ENCODE peak calls at places on chromosomes 11 and 22, in six cellular contexts. One of them, this sample, is unnamed.

GRCh38 chr11:115552773-115553438 is 48.7 kb upstream of the CADM1 start:
- DNase-seq in astrocyte of the cerebellum: no peak
- DNase-seq in NB4: no peak
- DNase-seq in fibroblast of villous mesenchyme: no peak
- DNase-seq in thoracic aorta: no peak
- DNase-seq in colonic mucosa: no peak
- DNase-seq in this sample: no peak

GRCh38 chr11:123137496-123138270 is 57.4 kb downstream of the CLMP start:
- DNase-seq in astrocyte of the cerebellum: peak; percentile 67
- DNase-seq in fibroblast of villous mesenchyme: peak; percentile 88
- DNase-seq in colonic mucosa: peak; percentile 42
- DNase-seq in thoracic aorta: peak; percentile 28
- DNase-seq in NB4: peak; percentile 95
- DNase-seq in this sample: no peak

GRCh38 chr11:65558785-65559509 is 788 bp upstream of the LTBP3 start:
- DNase-seq in colonic mucosa: peak; percentile 48
- DNase-seq in thoracic aorta: peak; percentile 41
- DNase-seq in fibroblast of villous mesenchyme: peak; percentile 32
- DNase-seq in NB4: no peak
- DNase-seq in astrocyte of the cerebellum: no peak
- DNase-seq in this sample: no peak

GRCh38 chr11:46868912-46869311 is 22.8 kb upstream of the CKAP5 start:
- DNase-seq in NB4: no peak
- DNase-seq in colonic mucosa: no peak
- DNase-seq in fibroblast of villous mesenchyme: no peak
- DNase-seq in thoracic aorta: no peak
- DNase-seq in astrocyte of the cerebellum: no peak
- DNase-seq in this sample: no peak

GRCh38 chr11:116311141-116311540 is 461.6 kb downstream of the BUD13 start:
- DNase-seq in fibroblast of villous mesenchyme: no peak
- DNase-seq in colonic mucosa: no peak
- DNase-seq in thoracic aorta: no peak
- DNase-seq in astrocyte of the cerebellum: no peak
- DNase-seq in NB4: no peak
- DNase-seq in this sample: no peak

GRCh38 chr11:110710520-110711381 is 1.5 kb downstream of the ARHGAP20 start:
- DNase-seq in colonic mucosa: peak; percentile 34
- DNase-seq in astrocyte of the cerebellum: no peak
- DNase-seq in fibroblast of villous mesenchyme: peak; percentile 42
- DNase-seq in thoracic aorta: no peak
- DNase-seq in NB4: no peak
- DNase-seq in this sample: peak; percentile 14

GRCh38 chr11:65109231-65110198 is 2.2 kb upstream of the TM7SF2 start:
- DNase-seq in fibroblast of villous mesenchyme: no peak
- DNase-seq in thoracic aorta: no peak
- DNase-seq in colonic mucosa: no peak
- DNase-seq in NB4: no peak
- DNase-seq in astrocyte of the cerebellum: no peak
- DNase-seq in this sample: no peak

GRCh38 chr11:22666700-22667439 is 459 bp downstream of the GAS2 start:
- DNase-seq in thoracic aorta: no peak
- DNase-seq in colonic mucosa: peak; percentile 21
- DNase-seq in fibroblast of villous mesenchyme: no peak
- DNase-seq in astrocyte of the cerebellum: no peak
- DNase-seq in NB4: no peak
- DNase-seq in this sample: no peak

GRCh38 chr11:22426915-22427314 is 88.7 kb downstream of the SLC17A6 start:
- DNase-seq in thoracic aorta: no peak
- DNase-seq in astrocyte of the cerebellum: no peak
- DNase-seq in colonic mucosa: no peak
- DNase-seq in NB4: no peak
- DNase-seq in fibroblast of villous mesenchyme: no peak
- DNase-seq in this sample: no peak

GRCh38 chr11:23730307-23730998 is 766.4 kb upstream of the LUZP2 start:
- DNase-seq in colonic mucosa: no peak
- DNase-seq in NB4: no peak
- DNase-seq in astrocyte of the cerebellum: no peak
- DNase-seq in fibroblast of villous mesenchyme: no peak
- DNase-seq in thoracic aorta: no peak
- DNase-seq in this sample: no peak

GRCh38 chr11:112174789-112175595 is at the start of gene BCO2:
- DNase-seq in colonic mucosa: peak; percentile 92
- DNase-seq in astrocyte of the cerebellum: peak; percentile 42
- DNase-seq in thoracic aorta: peak; percentile 54
- DNase-seq in fibroblast of villous mesenchyme: peak; percentile 93
- DNase-seq in NB4: peak; percentile 51
- DNase-seq in this sample: no peak

GRCh38 chr11:12248330-12248729 is 129.0 kb upstream of the PARVA start:
- DNase-seq in NB4: no peak
- DNase-seq in thoracic aorta: no peak
- DNase-seq in fibroblast of villous mesenchyme: peak; percentile 92
- DNase-seq in colonic mucosa: peak; percentile 94
- DNase-seq in astrocyte of the cerebellum: no peak
- DNase-seq in this sample: no peak

GRCh38 chr11:57338152-57338551 is at the start of gene P2RX3:
- DNase-seq in colonic mucosa: no peak
- DNase-seq in astrocyte of the cerebellum: no peak
- DNase-seq in fibroblast of villous mesenchyme: no peak
- DNase-seq in NB4: no peak
- DNase-seq in thoracic aorta: no peak
- DNase-seq in this sample: no peak

GRCh38 chr11:57332694-57333440 is 2.8 kb downstream of the SSRP1 start:
- DNase-seq in thoracic aorta: no peak
- DNase-seq in fibroblast of villous mesenchyme: peak; percentile 91
- DNase-seq in NB4: no peak
- DNase-seq in astrocyte of the cerebellum: no peak
- DNase-seq in colonic mucosa: no peak
- DNase-seq in this sample: no peak

GRCh38 chr11:57336111-57336666 is 497 bp upstream of the SSRP1 start:
- DNase-seq in colonic mucosa: no peak
- DNase-seq in thoracic aorta: no peak
- DNase-seq in astrocyte of the cerebellum: no peak
- DNase-seq in fibroblast of villous mesenchyme: no peak
- DNase-seq in NB4: no peak
- DNase-seq in this sample: no peak

GRCh38 chr11:57335023-57335342 is 709 bp downstream of the SSRP1 start:
- DNase-seq in NB4: no peak
- DNase-seq in colonic mucosa: no peak
- DNase-seq in fibroblast of villous mesenchyme: no peak
- DNase-seq in thoracic aorta: no peak
- DNase-seq in astrocyte of the cerebellum: no peak
- DNase-seq in this sample: no peak

GRCh38 chr11:57335343-57336110 is at the start of gene SSRP1:
- DNase-seq in NB4: peak; percentile 94
- DNase-seq in thoracic aorta: peak; percentile 53
- DNase-seq in colonic mucosa: peak; percentile 88
- DNase-seq in astrocyte of the cerebellum: peak; percentile 51
- DNase-seq in fibroblast of villous mesenchyme: peak; percentile 84
- DNase-seq in this sample: peak; percentile 84
- TF ChIP-seq CTCF in NB4: no peak
- TF ChIP-seq CTCF in thoracic aorta: no peak
- TF ChIP-seq CTCF in colonic mucosa: no peak
- TF ChIP-seq CTCF in astrocyte of the cerebellum: no peak
- TF ChIP-seq CTCF in fibroblast of villous mesenchyme: no peak
- TF ChIP-seq CTCF in this sample: no peak

GRCh38 chr22:43889366-43890253 is 2.2 kb downstream of the PNPLA5 start:
- DNase-seq in astrocyte of the cerebellum: no peak
- DNase-seq in colonic mucosa: no peak
- DNase-seq in fibroblast of villous mesenchyme: peak; percentile 13
- DNase-seq in NB4: no peak
- DNase-seq in thoracic aorta: no peak
- DNase-seq in this sample: no peak
- TF ChIP-seq CTCF in astrocyte of the cerebellum: peak; percentile 37
- TF ChIP-seq CTCF in colonic mucosa: no peak
- TF ChIP-seq CTCF in fibroblast of villous mesenchyme: peak; percentile 27
- TF ChIP-seq CTCF in NB4: no peak
- TF ChIP-seq CTCF in thoracic aorta: no peak
- TF ChIP-seq CTCF in this sample: no peak

GRCh38 chr22:37633082-37633692 is 6.3 kb upstream of the SH3BP1 start:
- DNase-seq in fibroblast of villous mesenchyme: no peak
- DNase-seq in thoracic aorta: no peak
- DNase-seq in NB4: peak; percentile 62
- DNase-seq in astrocyte of the cerebellum: no peak
- DNase-seq in colonic mucosa: no peak
- DNase-seq in this sample: no peak

GRCh38 chr22:37632174-37633081 is 7.0 kb upstream of the SH3BP1 start:
- DNase-seq in fibroblast of villous mesenchyme: no peak
- DNase-seq in NB4: no peak
- DNase-seq in astrocyte of the cerebellum: no peak
- DNase-seq in colonic mucosa: no peak
- DNase-seq in thoracic aorta: no peak
- DNase-seq in this sample: no peak

GRCh38 chr22:37634505-37635002 is 4.9 kb upstream of the SH3BP1 start:
- DNase-seq in colonic mucosa: no peak
- DNase-seq in astrocyte of the cerebellum: no peak
- DNase-seq in thoracic aorta: no peak
- DNase-seq in fibroblast of villous mesenchyme: no peak
- DNase-seq in NB4: no peak
- DNase-seq in this sample: no peak

GRCh38 chr22:37635157-37635556 is 4.3 kb upstream of the SH3BP1 start:
- DNase-seq in thoracic aorta: no peak
- DNase-seq in astrocyte of the cerebellum: no peak
- DNase-seq in fibroblast of villous mesenchyme: no peak
- DNase-seq in NB4: no peak
- DNase-seq in colonic mucosa: no peak
- DNase-seq in this sample: no peak

GRCh38 chr22:37633693-37634504 is 5.6 kb upstream of the SH3BP1 start:
- DNase-seq in thoracic aorta: no peak
- DNase-seq in fibroblast of villous mesenchyme: peak; percentile 90
- DNase-seq in astrocyte of the cerebellum: peak; percentile 43
- DNase-seq in colonic mucosa: peak; percentile 74
- DNase-seq in NB4: peak; percentile 99
- DNase-seq in this sample: no peak
- TF ChIP-seq CTCF in thoracic aorta: peak; percentile 33
- TF ChIP-seq CTCF in fibroblast of villous mesenchyme: peak; percentile 23
- TF ChIP-seq CTCF in astrocyte of the cerebellum: peak; percentile 12
- TF ChIP-seq CTCF in colonic mucosa: no peak
- TF ChIP-seq CTCF in NB4: peak; percentile 23
- TF ChIP-seq CTCF in this sample: no peak

GRCh38 chr22:43172191-43172590 is 14.7 kb downstream of the TTLL12 start:
- DNase-seq in astrocyte of the cerebellum: no peak
- DNase-seq in thoracic aorta: no peak
- DNase-seq in NB4: no peak
- DNase-seq in colonic mucosa: no peak
- DNase-seq in fibroblast of villous mesenchyme: no peak
- DNase-seq in this sample: no peak

GRCh38 chr22:43174941-43175531 is 11.9 kb downstream of the TTLL12 start:
- DNase-seq in fibroblast of villous mesenchyme: no peak
- DNase-seq in NB4: no peak
- DNase-seq in astrocyte of the cerebellum: no peak
- DNase-seq in colonic mucosa: no peak
- DNase-seq in thoracic aorta: no peak
- DNase-seq in this sample: no peak

GRCh38 chr22:43173976-43174720 is 12.8 kb downstream of the TTLL12 start:
- DNase-seq in astrocyte of the cerebellum: no peak
- DNase-seq in colonic mucosa: no peak
- DNase-seq in NB4: no peak
- DNase-seq in fibroblast of villous mesenchyme: no peak
- DNase-seq in thoracic aorta: no peak
- DNase-seq in this sample: no peak

GRCh38 chr22:43171607-43172006 is 15.3 kb downstream of the TTLL12 start:
- DNase-seq in astrocyte of the cerebellum: no peak
- DNase-seq in fibroblast of villous mesenchyme: no peak
- DNase-seq in NB4: no peak
- DNase-seq in thoracic aorta: no peak
- DNase-seq in colonic mucosa: peak; percentile 94
- DNase-seq in this sample: no peak

DNA sequence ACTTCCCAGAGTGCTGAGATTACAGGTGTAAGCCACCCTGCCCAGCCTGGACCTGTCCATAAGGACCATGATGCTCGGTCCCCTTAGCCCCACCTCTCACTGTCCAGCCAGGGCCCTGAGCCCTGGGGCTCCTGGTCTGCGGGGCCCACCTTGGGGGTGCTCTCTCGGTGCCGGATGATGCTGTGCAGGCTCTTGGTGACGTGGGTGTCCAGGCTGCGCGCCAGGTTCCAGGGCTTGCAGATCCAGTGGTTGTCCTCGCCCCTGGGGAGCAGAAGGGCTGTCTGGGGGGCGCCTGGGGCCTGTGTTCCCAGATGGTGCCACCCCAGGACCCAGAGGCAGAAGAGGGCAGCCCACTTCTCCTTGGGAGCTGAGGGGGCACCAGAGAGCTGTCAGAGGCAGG is 13.4 kb downstream of the TTLL12 start:
- DNase-seq in fibroblast of villous mesenchyme: no peak
- DNase-seq in colonic mucosa: no peak
- DNase-seq in NB4: no peak
- DNase-seq in thoracic aorta: no peak
- DNase-seq in astrocyte of the cerebellum: no peak
- DNase-seq in this sample: no peak
- TF ChIP-seq CTCF in fibroblast of villous mesenchyme: no peak
- TF ChIP-seq CTCF in colonic mucosa: no peak
- TF ChIP-seq CTCF in NB4: no peak
- TF ChIP-seq CTCF in thoracic aorta: no peak
- TF ChIP-seq CTCF in astrocyte of the cerebellum: no peak
- TF ChIP-seq CTCF in this sample: no peak

GRCh38 chr11:69437001-69437875 is 44.2 kb upstream of the LINC01488 start:
- DNase-seq in fibroblast of villous mesenchyme: no peak
- DNase-seq in astrocyte of the cerebellum: no peak
- DNase-seq in NB4: no peak
- DNase-seq in colonic mucosa: no peak
- DNase-seq in thoracic aorta: no peak
- DNase-seq in this sample: no peak
- TF ChIP-seq CTCF in fibroblast of villous mesenchyme: no peak
- TF ChIP-seq CTCF in astrocyte of the cerebellum: no peak
- TF ChIP-seq CTCF in NB4: no peak
- TF ChIP-seq CTCF in colonic mucosa: no peak
- TF ChIP-seq CTCF in thoracic aorta: no peak
- TF ChIP-seq CTCF in this sample: no peak

GRCh38 chr11:130002846-130003716 is 446 bp upstream of the PRDM10 start:
- DNase-seq in thoracic aorta: peak; percentile 73
- DNase-seq in colonic mucosa: peak; percentile 96
- DNase-seq in astrocyte of the cerebellum: peak; percentile 97
- DNase-seq in fibroblast of villous mesenchyme: peak; percentile 99
- DNase-seq in NB4: peak; percentile 98
- DNase-seq in this sample: peak; percentile 88
- TF ChIP-seq CTCF in thoracic aorta: no peak
- TF ChIP-seq CTCF in colonic mucosa: no peak
- TF ChIP-seq CTCF in astrocyte of the cerebellum: no peak
- TF ChIP-seq CTCF in fibroblast of villous mesenchyme: no peak
- TF ChIP-seq CTCF in NB4: no peak
- TF ChIP-seq CTCF in this sample: no peak

GRCh38 chr11:73428227-73428626 is 52.0 kb downstream of the RELT start:
- DNase-seq in colonic mucosa: no peak
- DNase-seq in thoracic aorta: no peak
- DNase-seq in NB4: no peak
- DNase-seq in fibroblast of villous mesenchyme: no peak
- DNase-seq in astrocyte of the cerebellum: no peak
- DNase-seq in this sample: no peak

GRCh38 chr11:73426184-73426845 is 50.1 kb downstream of the RELT start:
- DNase-seq in thoracic aorta: no peak
- DNase-seq in fibroblast of villous mesenchyme: no peak
- DNase-seq in NB4: no peak
- DNase-seq in astrocyte of the cerebellum: no peak
- DNase-seq in colonic mucosa: no peak
- DNase-seq in this sample: no peak

GRCh38 chr11:73430326-73430725 is 54.1 kb downstream of the RELT start:
- DNase-seq in astrocyte of the cerebellum: no peak
- DNase-seq in colonic mucosa: no peak
- DNase-seq in thoracic aorta: no peak
- DNase-seq in NB4: no peak
- DNase-seq in fibroblast of villous mesenchyme: no peak
- DNase-seq in this sample: no peak

GRCh38 chr11:73429121-73429740 is 53.0 kb downstream of the RELT start:
- DNase-seq in astrocyte of the cerebellum: peak; percentile 33
- DNase-seq in fibroblast of villous mesenchyme: no peak
- DNase-seq in colonic mucosa: no peak
- DNase-seq in thoracic aorta: no peak
- DNase-seq in NB4: no peak
- DNase-seq in this sample: no peak

GRCh38 chr11:73431431-73431830 is 55.2 kb downstream of the RELT start:
- DNase-seq in thoracic aorta: no peak
- DNase-seq in astrocyte of the cerebellum: no peak
- DNase-seq in NB4: no peak
- DNase-seq in colonic mucosa: no peak
- DNase-seq in fibroblast of villous mesenchyme: no peak
- DNase-seq in this sample: no peak
- TF ChIP-seq CTCF in thoracic aorta: no peak
- TF ChIP-seq CTCF in astrocyte of the cerebellum: no peak
- TF ChIP-seq CTCF in NB4: no peak
- TF ChIP-seq CTCF in colonic mucosa: no peak
- TF ChIP-seq CTCF in fibroblast of villous mesenchyme: no peak
- TF ChIP-seq CTCF in this sample: no peak

This sample was measured in D721Med.